ENCODE peak calls at places on chromosomes 11 and 22, in nine cellular contexts. L, E, T, C, H, X, U, Q and G are unnamed samples.

GRCh38 chr22:29689872-29690213 is 30.0 kb upstream of the CABP7 start:
- DNase-seq in L (peak; percentile 90), E (peak; percentile 43), T (peak; percentile 70), C (no peak), H (peak; percentile 35), X (no peak), U (peak; percentile 71), Q (no peak), G (no peak)

GRCh38 chr11:77027275-77027674 is 6.9 kb upstream of the B3GNT6 start:
- DNase-seq in L (no peak), E (no peak), T (no peak), C (no peak), H (peak; percentile 98), X (no peak), U (no peak), Q (no peak), G (no peak)

GRCh38 chr11:70544067-70544773 is 145.9 kb downstream of the CTTN start:
- DNase-seq in L (no peak), E (no peak), T (no peak), C (no peak), H (no peak), X (no peak), U (no peak), Q (no peak), G (no peak)

GRCh38 chr11:114075891-114076441 is 16.5 kb downstream of the ZBTB16 start:
- DNase-seq in L (peak; percentile 88), E (peak; percentile 71), T (peak; percentile 67), C (peak; percentile 82), H (peak; percentile 51), X (no peak), U (peak; percentile 90), Q (no peak), G (no peak)

GRCh38 chr11:77590194-77590591 is 440 bp downstream of the AQP11 start:
- DNase-seq in L (peak; percentile 76), E (peak; percentile 22), T (no peak), C (peak; percentile 68), H (peak; percentile 73), X (no peak), U (peak; percentile 66), Q (no peak), G (peak; percentile 24)

GRCh38 chr22:35587447-35587870 is 29.7 kb downstream of the MB start:
- DNase-seq in L (no peak), E (peak; percentile 90), T (no peak), C (no peak), H (peak; percentile 71), X (no peak), U (peak; percentile 9), Q (no peak), G (no peak)

GRCh38 chr11:17561111-17561415 is 14.0 kb downstream of the OTOG start:
- DNase-seq in L (no peak), E (no peak), T (no peak), C (no peak), H (no peak), X (no peak), U (no peak), Q (no peak), G (no peak)

GRCh38 chr11:15944460-15944859 is 411.9 kb downstream of the SOX6 start:
- DNase-seq in L (peak; percentile 6), E (no peak), T (no peak), C (no peak), H (no peak), X (no peak), U (no peak), Q (peak; percentile 4), G (no peak)

GRCh38 chr11:19370100-19370861 is 129.5 kb upstream of the E2F8 start:
- DNase-seq in L (no peak), E (no peak), T (no peak), C (no peak), H (peak; percentile 74), X (no peak), U (peak; percentile 84), Q (peak; percentile 88), G (no peak)

GRCh38 chr11:15291885-15292284 is 177.2 kb downstream of the INSC start:
- DNase-seq in L (no peak), E (peak; percentile 18), T (no peak), C (no peak), H (no peak), X (no peak), U (no peak), Q (no peak), G (no peak)

GRCh38 chr11:134482865-134483264 is 70.8 kb upstream of the B3GAT1 start:
- DNase-seq in L (no peak), E (no peak), T (no peak), C (peak; percentile 52), H (no peak), X (no peak), U (no peak), Q (no peak), G (no peak)

GRCh38 chr22:38843716-38844660 is at the start of gene NPTXR:
- DNase-seq in L (peak; percentile 69), E (no peak), T (peak; percentile 69), C (peak; percentile 79), H (peak; percentile 42), X (no peak), U (no peak), Q (no peak), G (no peak)

GRCh38 chr11:111846063-111846462 is 25.3 kb downstream of the ALG9 start:
- DNase-seq in L (no peak), E (no peak), T (no peak), C (no peak), H (peak; percentile 87), X (no peak), U (peak; percentile 83), Q (no peak), G (no peak)

GRCh38 chr11:102061276-102061675 is 14.0 kb downstream of the CFAP300 start:
- DNase-seq in L (peak; percentile 32), E (no peak), T (no peak), C (no peak), H (no peak), X (no peak), U (peak; percentile 64), Q (no peak), G (no peak)

GRCh38 chr22:46379301-46379930 is 43.9 kb downstream of the TRMU start:
- DNase-seq in L (no peak), E (no peak), T (no peak), C (no peak), H (no peak), X (no peak), U (no peak), Q (no peak), G (no peak)

GRCh38 chr22:42279425-42280020 is 9.1 kb upstream of the TCF20 start:
- DNase-seq in L (no peak), E (no peak), T (no peak), C (no peak), H (peak; percentile 11), X (no peak), U (no peak), Q (no peak), G (no peak)

GRCh38 chr22:42292726-42293520 is 22.5 kb upstream of the TCF20 start:
- DNase-seq in L (no peak), E (no peak), T (no peak), C (no peak), H (no peak), X (no peak), U (no peak), Q (no peak), G (no peak)

GRCh38 chr11:110468095-110468494 is 38.3 kb downstream of the FDX1 start:
- DNase-seq in L (no peak), E (no peak), T (no peak), C (no peak), H (no peak), X (no peak), U (no peak), Q (no peak), G (no peak)

GRCh38 chr11:110467556-110467955 is 37.8 kb downstream of the FDX1 start:
- DNase-seq in L (peak; percentile 28), E (no peak), T (no peak), C (no peak), H (no peak), X (no peak), U (peak; percentile 19), Q (no peak), G (no peak)

GRCh38 chr11:110469101-110469500 is 39.4 kb downstream of the FDX1 start:
- DNase-seq in L (no peak), E (no peak), T (no peak), C (no peak), H (no peak), X (no peak), U (no peak), Q (no peak), G (no peak)

DNA sequence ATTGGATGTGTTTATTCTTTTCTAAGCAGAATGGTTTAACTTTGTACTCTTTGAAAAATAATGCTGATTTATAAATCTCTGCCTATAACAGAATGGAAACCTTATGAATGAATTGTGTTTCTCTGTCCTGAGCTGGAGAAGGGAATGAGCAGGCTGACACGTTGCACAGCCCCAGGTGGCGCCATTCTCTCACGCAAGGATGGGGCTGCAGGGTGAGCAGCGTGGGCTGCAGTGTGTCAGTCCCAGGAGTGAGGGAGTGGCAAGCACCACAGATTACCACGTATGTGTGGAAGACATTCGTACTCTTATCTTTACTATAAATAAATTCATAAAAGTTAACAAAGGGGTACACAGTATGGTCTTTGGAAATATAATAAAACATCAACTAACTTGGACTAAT is 33.4 kb downstream of the FDX1 start:
- DNase-seq in L (peak; percentile 71), E (peak; percentile 14), T (peak; percentile 69), C (no peak), H (peak; percentile 51), X (no peak), U (peak; percentile 85), Q (no peak), G (no peak)
- TF ChIP-seq CTCF in L (peak; percentile 74), E (peak; percentile 59), T (no peak), C (no peak), H (peak; percentile 70), X (peak; percentile 56), U (peak; percentile 81), Q (no peak), G (peak; percentile 54)

GRCh38 chr11:32489464-32489863 is 54.1 kb upstream of the WT1 start:
- DNase-seq in L (peak; percentile 62), E (no peak), T (no peak), C (no peak), H (no peak), X (no peak), U (peak; percentile 22), Q (no peak), G (no peak)
- TF ChIP-seq CTCF in L (peak; percentile 28), E (no peak), T (peak; percentile 18), C (no peak), H (no peak), X (peak; percentile 19), U (peak; percentile 33), Q (no peak), G (no peak)

DNA sequence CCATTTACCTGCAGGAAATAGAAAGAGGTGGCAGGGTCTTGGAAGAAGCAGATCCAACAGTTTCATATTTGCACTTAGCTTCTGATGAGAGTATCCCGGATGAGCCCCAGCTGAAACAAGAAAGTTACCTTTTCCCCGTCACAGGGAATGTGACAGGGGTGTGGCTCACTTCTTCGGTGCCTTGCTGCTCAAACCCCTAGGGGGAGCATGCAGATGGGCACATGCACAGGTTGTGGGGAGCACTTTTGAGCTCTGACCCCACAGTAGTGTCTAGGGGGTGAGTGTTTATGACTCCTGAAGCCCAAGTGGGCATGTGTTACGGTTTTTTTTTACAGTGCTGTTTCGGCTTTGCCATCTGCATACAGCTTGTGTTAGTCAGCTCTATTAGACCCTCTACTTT is 1221.0 kb downstream of the JRKL start:
- DNase-seq in L (peak; percentile 46), E (no peak), T (no peak), C (no peak), H (peak; percentile 6), X (no peak), U (no peak), Q (no peak), G (no peak)
- TF ChIP-seq CTCF in L (peak; percentile 44), E (no peak), T (no peak), C (no peak), H (peak; percentile 35), X (no peak), U (no peak), Q (no peak), G (no peak)

GRCh38 chr11:1458340-1459218 is 28.0 kb downstream of the MOB2 start:
- DNase-seq in L (peak; percentile 44), E (peak; percentile 49), T (peak; percentile 72), C (peak; percentile 86), H (peak; percentile 4), X (no peak), U (peak; percentile 31), Q (no peak), G (no peak)
- TF ChIP-seq CTCF in L (peak; percentile 25), E (peak; percentile 31), T (no peak), C (peak; percentile 15), H (peak; percentile 55), X (peak; percentile 36), U (peak; percentile 37), Q (no peak), G (peak; percentile 9)